ENCODE peak calls at places on chromosome 13, in five cellular contexts. One of them, this sample, is unnamed.

GRCh38 chr13:48400820-48401219 is 12.1 kb downstream of the LPAR6 start:
- DNase-seq in H1: no peak
- DNase-seq in neuronal stem cell: no peak
- DNase-seq in H9: no peak
- DNase-seq in trophoblast cell: peak; percentile 10
- DNase-seq in this sample: peak; percentile 59

GRCh38 chr13:62014299-62014698 is 598.6 kb upstream of the PCDH20 start:
- DNase-seq in H1: no peak
- DNase-seq in neuronal stem cell: no peak
- DNase-seq in H9: no peak
- DNase-seq in trophoblast cell: no peak
- DNase-seq in this sample: peak; percentile 23

GRCh38 chr13:110512198-110512740 is 49.3 kb downstream of the RAB20 start:
- DNase-seq in H1: no peak
- DNase-seq in neuronal stem cell: no peak
- DNase-seq in H9: no peak
- DNase-seq in trophoblast cell: no peak
- DNase-seq in this sample: no peak

GRCh38 chr13:107767119-107767518 is 448.2 kb downstream of the LIG4 start:
- DNase-seq in H1: no peak
- DNase-seq in neuronal stem cell: no peak
- DNase-seq in H9: no peak
- DNase-seq in trophoblast cell: no peak
- DNase-seq in this sample: peak; percentile 18

GRCh38 chr13:97125810-97126738 is 96.1 kb upstream of the MBNL2 start:
- DNase-seq in H1: no peak
- DNase-seq in neuronal stem cell: no peak
- DNase-seq in H9: no peak
- DNase-seq in trophoblast cell: no peak
- DNase-seq in this sample: no peak

GRCh38 chr13:98279473-98280175 is 102.6 kb upstream of the RNF113B start:
- DNase-seq in H1: no peak
- DNase-seq in neuronal stem cell: no peak
- DNase-seq in H9: peak; percentile 65
- DNase-seq in trophoblast cell: no peak
- DNase-seq in this sample: no peak

GRCh38 chr13:65768545-65768944 is 1461.6 kb downstream of the PCDH9 start:
- DNase-seq in H1: peak; percentile 21
- DNase-seq in neuronal stem cell: no peak
- DNase-seq in H9: peak; percentile 84
- DNase-seq in trophoblast cell: no peak
- DNase-seq in this sample: no peak

GRCh38 chr13:110405597-110406450 is 98.7 kb downstream of the COL4A2 start:
- DNase-seq in H1: no peak
- DNase-seq in neuronal stem cell: no peak
- DNase-seq in H9: no peak
- DNase-seq in trophoblast cell: peak; percentile 54
- DNase-seq in this sample: peak; percentile 97

GRCh38 chr13:63864171-63864902 is 2448.7 kb upstream of the PCDH20 start:
- DNase-seq in H1: no peak
- DNase-seq in neuronal stem cell: no peak
- DNase-seq in H9: no peak
- DNase-seq in trophoblast cell: no peak
- DNase-seq in this sample: no peak

GRCh38 chr13:21849323-21849722 is 178.4 kb downstream of the FGF9 start:
- DNase-seq in H1: no peak
- DNase-seq in neuronal stem cell: no peak
- DNase-seq in H9: peak; percentile 45
- DNase-seq in trophoblast cell: peak; percentile 16
- DNase-seq in this sample: peak; percentile 3

GRCh38 chr13:38670627-38671026 is 16.2 kb upstream of the FREM2 start:
- DNase-seq in H1: no peak
- DNase-seq in neuronal stem cell: no peak
- DNase-seq in H9: no peak
- DNase-seq in trophoblast cell: no peak
- DNase-seq in this sample: no peak

GRCh38 chr13:70390968-70391367 is 282.7 kb upstream of the KLHL1 start:
- DNase-seq in H1: no peak
- DNase-seq in neuronal stem cell: no peak
- DNase-seq in H9: no peak
- DNase-seq in trophoblast cell: no peak
- DNase-seq in this sample: no peak

GRCh38 chr13:30895773-30896172 is 10.3 kb upstream of the MEDAG start:
- DNase-seq in H1: no peak
- DNase-seq in neuronal stem cell: no peak
- DNase-seq in H9: no peak
- DNase-seq in trophoblast cell: peak; percentile 63
- DNase-seq in this sample: peak; percentile 88

GRCh38 chr13:31175847-31176536 is 14.3 kb upstream of the HSPH1 start:
- DNase-seq in H1: no peak
- DNase-seq in neuronal stem cell: no peak
- DNase-seq in H9: no peak
- DNase-seq in trophoblast cell: no peak
- DNase-seq in this sample: no peak

GRCh38 chr13:64289702-64290101 is 2874.1 kb upstream of the PCDH20 start:
- DNase-seq in H1: no peak
- DNase-seq in neuronal stem cell: no peak
- DNase-seq in H9: no peak
- DNase-seq in trophoblast cell: no peak
- DNase-seq in this sample: no peak

GRCh38 chr13:30429721-30430694 is 7.7 kb downstream of the UBE2L5 start:
- DNase-seq in H1: no peak
- DNase-seq in neuronal stem cell: no peak
- DNase-seq in H9: no peak
- DNase-seq in trophoblast cell: peak; percentile 40
- DNase-seq in this sample: peak; percentile 91

DNA sequence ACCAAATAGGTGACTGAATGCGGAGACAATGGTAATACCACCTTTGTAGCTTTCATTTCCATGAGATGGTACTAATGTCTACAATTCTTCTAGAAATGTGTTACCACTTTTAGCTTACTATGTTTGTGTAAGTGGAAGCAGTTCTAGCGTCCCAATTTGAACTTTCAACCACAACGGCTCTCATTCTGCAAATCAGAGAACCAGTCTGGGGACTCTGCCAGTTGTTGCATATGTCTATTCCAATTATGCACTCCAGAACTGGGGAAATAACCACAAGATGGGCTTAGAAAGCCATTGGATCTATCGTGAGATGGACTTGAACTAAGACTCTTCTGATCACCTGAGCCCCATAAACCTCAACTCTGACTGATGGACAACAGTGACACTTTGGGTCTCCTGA is 862.3 kb downstream of the SLITRK1 start:
- DNase-seq in H1: no peak
- DNase-seq in neuronal stem cell: no peak
- DNase-seq in H9: no peak
- DNase-seq in trophoblast cell: no peak
- DNase-seq in this sample: no peak
- H2BK12ac ChIP-seq in H1: no peak overlapping the region
- H2BK12ac ChIP-seq in neuronal stem cell: no peak overlapping the region
- H2BK12ac ChIP-seq in H9: no peak overlapping the region
- H2BK12ac ChIP-seq in trophoblast cell: no peak overlapping the region
- H2BK12ac ChIP-seq in this sample: no peak overlapping the region

GRCh38 chr13:52707375-52707774 is 32.2 kb downstream of the CNMD start:
- DNase-seq in H1: no peak
- DNase-seq in neuronal stem cell: no peak
- DNase-seq in H9: no peak
- DNase-seq in trophoblast cell: no peak
- DNase-seq in this sample: no peak
- H3K27ac ChIP-seq in H1: no peak overlapping the region
- H3K27ac ChIP-seq in neuronal stem cell: no peak overlapping the region
- H3K27ac ChIP-seq in H9: no peak overlapping the region
- H3K27ac ChIP-seq in trophoblast cell: no peak overlapping the region
- H3K27ac ChIP-seq in this sample: no peak overlapping the region

DNA sequence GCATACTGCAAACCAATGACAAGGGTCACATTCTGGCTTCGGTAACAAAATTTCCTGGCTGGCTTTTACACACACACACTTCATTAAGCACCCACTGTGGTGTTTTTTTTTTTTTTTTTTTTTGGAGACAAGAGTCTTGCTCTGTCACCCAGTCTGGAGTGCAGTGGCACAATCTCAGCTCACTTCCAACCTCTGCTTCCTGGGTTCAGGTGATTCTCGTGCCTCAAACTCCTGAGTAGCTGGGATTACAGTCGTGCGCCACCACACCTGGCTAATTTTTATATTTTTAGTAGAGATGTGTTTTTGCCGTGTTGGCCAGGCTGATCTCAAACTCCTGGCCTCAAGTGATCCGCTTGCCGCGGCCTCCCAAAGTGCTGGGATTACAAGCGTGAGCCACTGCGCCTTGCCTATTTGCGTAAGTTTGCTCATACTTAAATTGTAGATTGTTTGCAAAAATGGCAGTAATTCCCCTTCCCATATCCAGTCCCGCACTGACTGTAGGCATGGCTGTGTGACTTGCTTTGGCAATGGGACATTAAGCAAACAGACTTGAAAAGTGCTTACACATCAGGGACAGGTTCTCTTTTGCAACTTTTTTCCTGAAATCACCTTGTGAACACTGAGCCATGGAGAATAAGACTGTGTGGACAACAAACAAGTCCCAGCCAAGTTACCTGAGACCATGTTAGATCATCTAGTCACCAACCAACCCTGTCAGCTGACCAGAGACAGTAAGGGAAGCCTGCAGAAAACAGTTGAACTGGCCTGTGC is 42.1 kb upstream of the EBPL start:
- DNase-seq in H1: no peak
- DNase-seq in neuronal stem cell: no peak
- DNase-seq in H9: no peak
- DNase-seq in trophoblast cell: no peak
- DNase-seq in this sample: peak; percentile 17
- H3K14ac ChIP-seq in H1: no peak overlapping the region
- H3K14ac ChIP-seq in neuronal stem cell: no peak overlapping the region
- H3K14ac ChIP-seq in H9: no peak overlapping the region
- H3K14ac ChIP-seq in trophoblast cell: no peak overlapping the region
- H3K14ac ChIP-seq in this sample: no peak overlapping the region

GRCh38 chr13:20714161-20714560 is 10.7 kb downstream of the IL17D start:
- DNase-seq in H1: no peak
- DNase-seq in neuronal stem cell: no peak
- DNase-seq in H9: no peak
- DNase-seq in trophoblast cell: no peak
- DNase-seq in this sample: no peak

GRCh38 chr13:20715340-20715732 is 11.8 kb downstream of the IL17D start:
- DNase-seq in H1: no peak
- DNase-seq in neuronal stem cell: no peak
- DNase-seq in H9: no peak
- DNase-seq in trophoblast cell: no peak
- DNase-seq in this sample: no peak

GRCh38 chr13:20714563-20715339 is 11.3 kb downstream of the IL17D start:
- DNase-seq in H1: no peak
- DNase-seq in neuronal stem cell: no peak
- DNase-seq in H9: no peak
- DNase-seq in trophoblast cell: no peak
- DNase-seq in this sample: no peak

GRCh38 chr13:20713014-20713376 is 9.5 kb downstream of the IL17D start:
- DNase-seq in H1: no peak
- DNase-seq in neuronal stem cell: no peak
- DNase-seq in H9: no peak
- DNase-seq in trophoblast cell: no peak
- DNase-seq in this sample: no peak

GRCh38 chr13:20713751-20714150 is 10.3 kb downstream of the IL17D start:
- DNase-seq in H1: no peak
- DNase-seq in neuronal stem cell: no peak
- DNase-seq in H9: no peak
- DNase-seq in trophoblast cell: no peak
- DNase-seq in this sample: peak; percentile 23
- H2BK12ac ChIP-seq in H1: no peak overlapping the region
- H2BK12ac ChIP-seq in neuronal stem cell: no peak overlapping the region
- H2BK12ac ChIP-seq in H9: no peak overlapping the region
- H2BK12ac ChIP-seq in trophoblast cell: no peak overlapping the region
- H2BK12ac ChIP-seq in this sample: no peak overlapping the region

GRCh38 chr13:40187324-40187795 is 479.1 kb downstream of the FOXO1 start:
- DNase-seq in H1: no peak
- DNase-seq in neuronal stem cell: no peak
- DNase-seq in H9: peak; percentile 38
- DNase-seq in trophoblast cell: no peak
- DNase-seq in this sample: no peak

GRCh38 chr13:40185393-40185792 is 481.0 kb downstream of the FOXO1 start:
- DNase-seq in H1: no peak
- DNase-seq in neuronal stem cell: no peak
- DNase-seq in H9: no peak
- DNase-seq in trophoblast cell: no peak
- DNase-seq in this sample: no peak

GRCh38 chr13:40186636-40187323 is 479.7 kb downstream of the FOXO1 start:
- DNase-seq in H1: no peak
- DNase-seq in neuronal stem cell: no peak
- DNase-seq in H9: no peak
- DNase-seq in trophoblast cell: no peak
- DNase-seq in this sample: no peak

GRCh38 chr13:40187836-40188591 is 478.4 kb downstream of the FOXO1 start:
- DNase-seq in H1: no peak
- DNase-seq in neuronal stem cell: no peak
- DNase-seq in H9: peak; percentile 38
- DNase-seq in trophoblast cell: no peak
- DNase-seq in this sample: no peak

GRCh38 chr13:40186041-40186440 is 480.4 kb downstream of the FOXO1 start:
- DNase-seq in H1: no peak
- DNase-seq in neuronal stem cell: no peak
- DNase-seq in H9: no peak
- DNase-seq in trophoblast cell: no peak
- DNase-seq in this sample: no peak
- H3K27ac ChIP-seq in H1: no peak overlapping the region
- H3K27ac ChIP-seq in neuronal stem cell: no peak overlapping the region
- H3K27ac ChIP-seq in H9: no peak overlapping the region
- H3K27ac ChIP-seq in trophoblast cell: no peak overlapping the region
- H3K27ac ChIP-seq in this sample: no peak overlapping the region

GRCh38 chr13:44293354-44293753 is 80.3 kb upstream of the SERP2 start:
- DNase-seq in H1: no peak
- DNase-seq in neuronal stem cell: no peak
- DNase-seq in H9: no peak
- DNase-seq in trophoblast cell: no peak
- DNase-seq in this sample: no peak
- H3K14ac ChIP-seq in H1: no peak overlapping the region
- H3K14ac ChIP-seq in neuronal stem cell: no peak overlapping the region
- H3K14ac ChIP-seq in H9: no peak overlapping the region
- H3K14ac ChIP-seq in trophoblast cell: no peak overlapping the region
- H3K14ac ChIP-seq in this sample: no peak overlapping the region

DNA sequence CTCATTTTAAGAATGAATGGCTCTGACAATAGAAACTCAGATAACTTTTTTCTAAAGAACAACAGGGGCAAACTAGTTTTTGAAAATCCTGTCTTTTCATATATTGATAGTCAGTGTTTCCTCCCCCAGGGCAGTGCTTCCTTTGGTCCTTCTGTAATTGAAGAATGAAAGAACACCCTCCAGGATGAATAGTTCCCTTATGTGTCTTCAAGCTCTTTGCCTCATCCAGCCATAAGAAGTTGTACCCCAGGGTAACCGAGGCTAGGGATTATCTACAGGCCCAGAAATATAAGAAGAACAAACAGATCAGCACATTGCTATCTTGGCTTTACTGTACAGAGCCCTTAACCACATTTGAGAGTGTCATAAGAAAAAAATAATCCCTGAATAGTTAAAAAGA is 12.1 kb upstream of the ERICH6B start:
- DNase-seq in H1: no peak
- DNase-seq in neuronal stem cell: no peak
- DNase-seq in H9: no peak
- DNase-seq in trophoblast cell: no peak
- DNase-seq in this sample: no peak
- H2BK12ac ChIP-seq in H1: no peak overlapping the region
- H2BK12ac ChIP-seq in neuronal stem cell: no peak overlapping the region
- H2BK12ac ChIP-seq in H9: no peak overlapping the region
- H2BK12ac ChIP-seq in trophoblast cell: no peak overlapping the region
- H2BK12ac ChIP-seq in this sample: no peak overlapping the region